ENCODE peak calls at places on chromosomes 6 and 20, in five cellular contexts. F is epithelial cell of esophagus, J is neuronal stem cell, O is endothelial cell of umbilical vein, T is transverse colon. L is an unnamed sample.
A peak's percentile ranks its signal among the peaks of the same experiment; 100 is the strongest.

GRCh38 chr6:1477432-1478090 is 88.2 kb downstream of the FOXF2 start:
- DNase-seq in F (peak; percentile 65), J (no peak), O (peak; percentile 58), T (no peak), L (peak; percentile 56)

GRCh38 chr6:26420607-26421235 is 18.6 kb downstream of the BTN3A1 start:
- DNase-seq in F (peak; percentile 54), J (peak; percentile 9), O (peak; percentile 54), T (peak; percentile 25), L (no peak)

GRCh38 chr6:147567141-147567805 is 58.8 kb downstream of the SAMD5 start:
- DNase-seq in F (peak; percentile 15), J (no peak), O (no peak), T (no peak), L (no peak)

GRCh38 chr6:158662607-158663464 is 13.0 kb downstream of the SYTL3 start:
- DNase-seq in F (no peak), J (no peak), O (no peak), T (no peak), L (no peak)

GRCh38 chr20:32368930-32369329 is 10.8 kb downstream of the ASXL1 start:
- DNase-seq in F (no peak), J (no peak), O (no peak), T (no peak), L (no peak)

GRCh38 chr6:79640146-79641111 is 9.3 kb downstream of the SH3BGRL2 start:
- DNase-seq in F (no peak), J (no peak), O (peak; percentile 33), T (no peak), L (no peak)

GRCh38 chr6:118678866-118679265 is 27.5 kb upstream of the CEP85L start:
- DNase-seq in F (peak; percentile 36), J (no peak), O (peak; percentile 19), T (no peak), L (no peak)

GRCh38 chr6:121666809-121667208 is 231.4 kb downstream of the GJA1 start:
- DNase-seq in F (peak; percentile 74), J (no peak), O (peak; percentile 96), T (no peak), L (no peak)

GRCh38 chr6:11412011-11412424 is 125.5 kb upstream of the TMEM170B start:
- DNase-seq in F (no peak), J (no peak), O (no peak), T (no peak), L (no peak)

GRCh38 chr6:137277971-137278602 is 58.9 kb upstream of the IFNGR1 start:
- DNase-seq in F (peak; percentile 72), J (peak; percentile 23), O (peak; percentile 40), T (no peak), L (peak; percentile 36)

GRCh38 chr6:118775381-118775780 is 118.6 kb upstream of the ASF1A start:
- DNase-seq in F (no peak), J (no peak), O (no peak), T (no peak), L (no peak)

GRCh38 chr20:35788796-35789195 is 17.0 kb downstream of the PHF20 start:
- DNase-seq in F (no peak), J (no peak), O (no peak), T (no peak), L (no peak)

GRCh38 chr6:73538116-73538779 is 17.4 kb upstream of the EEF1A1 start:
- DNase-seq in F (no peak), J (no peak), O (no peak), T (no peak), L (no peak)

GRCh38 chr6:121780325-121781313 is 345.2 kb downstream of the GJA1 start:
- DNase-seq in F (peak; percentile 93), J (no peak), O (no peak), T (no peak), L (peak; percentile 97)

GRCh38 chr6:165677091-165677490 is 14.1 kb upstream of the PDE10A start:
- DNase-seq in F (no peak), J (no peak), O (no peak), T (no peak), L (no peak)

GRCh38 chr6:122726649-122727048 is 52.9 kb upstream of the FABP7 start:
- DNase-seq in F (peak; percentile 53), J (no peak), O (peak; percentile 12), T (no peak), L (no peak)

DNA sequence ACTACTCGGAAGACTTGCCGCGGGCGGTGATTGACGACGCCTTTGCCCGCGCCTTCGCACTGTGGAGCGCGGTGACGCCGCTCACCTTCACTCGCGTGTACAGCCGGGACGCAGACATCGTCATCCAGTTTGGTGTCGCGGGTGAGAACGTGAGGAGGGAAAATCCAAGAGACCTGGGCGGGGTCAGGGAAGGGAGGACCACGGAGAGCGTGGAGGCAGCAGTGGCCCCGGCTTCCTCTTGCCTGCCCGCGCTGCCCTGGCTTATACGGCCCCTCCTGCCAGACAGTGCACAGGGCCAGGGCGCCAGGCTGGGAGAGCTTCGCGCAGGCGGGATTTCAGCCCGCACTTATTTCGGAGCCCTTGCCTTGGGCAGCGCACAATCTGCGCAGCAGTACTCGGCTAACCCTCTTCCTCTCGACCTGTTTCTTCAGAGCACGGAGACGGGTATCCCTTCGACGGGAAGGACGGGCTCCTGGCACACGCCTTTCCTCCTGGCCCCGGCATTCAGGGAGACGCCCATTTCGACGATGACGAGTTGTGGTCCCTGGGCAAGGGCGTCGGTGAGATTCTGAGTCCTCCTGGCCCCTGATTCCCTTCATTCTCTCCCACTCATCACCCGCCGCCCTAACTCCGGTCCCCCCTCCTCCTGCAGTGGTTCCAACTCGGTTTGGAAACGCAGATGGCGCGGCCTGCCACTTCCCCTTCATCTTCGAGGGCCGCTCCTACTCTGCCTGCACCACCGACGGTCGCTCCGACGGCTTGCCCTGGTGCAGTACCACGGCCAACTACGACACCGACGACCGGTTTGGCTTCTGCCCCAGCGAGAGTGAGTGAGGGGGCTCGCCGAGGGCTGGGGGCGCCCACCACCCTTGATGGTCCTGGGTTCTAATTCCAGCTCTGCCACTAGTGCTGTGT is 2.0 kb downstream of the MMP9 start:
- DNase-seq in F (peak; percentile 55), J (no peak), O (no peak), T (no peak), L (no peak)
- H3K4me3 ChIP-seq in F (no peak overlapping the region), J (no peak overlapping the region), O (peak overlapping the region; percentile 4), T (no peak overlapping the region), L (no peak overlapping the region)

GRCh38 chr6:37222992-37223391 is 34.6 kb upstream of the TBC1D22B start:
- DNase-seq in F (no peak), J (no peak), O (no peak), T (no peak), L (no peak)
- H3K4me3 ChIP-seq in F (peak overlapping the region; percentile 48), J (no peak overlapping the region), O (peak overlapping the region; percentile 31), T (no peak overlapping the region), L (peak overlapping the region; percentile 58)

DNA sequence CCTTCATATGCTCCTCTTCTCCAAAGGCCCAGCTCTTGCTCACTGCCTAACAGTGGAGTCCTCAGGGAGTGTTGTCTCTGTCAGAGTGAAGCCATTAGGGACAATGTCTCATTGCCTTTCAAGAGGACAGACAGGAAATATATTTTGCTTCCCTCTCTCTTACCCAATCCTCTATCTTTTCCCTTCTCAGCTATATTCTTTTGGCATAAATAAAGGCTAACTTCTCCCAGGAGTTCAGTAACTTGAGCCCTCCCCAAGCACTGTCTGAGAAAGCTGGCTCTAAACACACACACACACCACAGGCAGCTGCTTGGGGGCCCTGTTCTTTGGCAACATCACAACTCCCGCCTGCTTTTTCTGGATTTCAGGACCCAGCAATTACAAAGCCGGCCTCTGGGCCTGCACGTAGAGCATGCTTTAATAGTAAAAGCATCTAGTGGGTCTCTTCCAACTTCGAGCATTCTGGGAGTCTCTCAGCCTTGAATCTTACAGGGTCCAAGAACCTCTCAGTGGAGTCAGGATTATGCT is 34.7 kb upstream of the LAMA4 start:
- DNase-seq in F (no peak), J (no peak), O (no peak), T (peak; percentile 25), L (peak; percentile 98)
- H3K4me3 ChIP-seq in F (no peak overlapping the region), J (no peak overlapping the region), O (no peak overlapping the region), T (no peak overlapping the region), L (no peak overlapping the region)

DNA sequence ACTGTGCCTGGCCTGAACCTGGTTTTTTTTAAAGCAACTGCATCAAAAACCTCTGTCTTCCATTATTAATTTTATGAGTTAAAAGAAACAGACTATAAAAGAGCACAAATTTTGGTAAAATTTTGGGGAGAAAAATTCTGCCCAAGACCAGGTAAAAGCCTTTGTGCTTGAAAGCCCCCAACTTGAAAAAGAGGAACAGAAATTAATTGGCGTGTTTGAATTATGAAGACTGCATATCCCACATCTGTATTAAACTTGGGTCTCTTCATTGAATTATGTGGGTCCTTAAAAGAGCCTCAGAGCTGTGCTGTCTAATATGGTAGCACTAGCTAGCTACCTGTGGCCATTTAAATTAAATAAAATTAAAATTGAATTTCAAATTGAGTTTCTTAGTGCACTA is 41.2 kb downstream of the COL11A2 start:
- DNase-seq in F (no peak), J (no peak), O (no peak), T (no peak), L (no peak)
- H3K4me3 ChIP-seq in F (no peak overlapping the region), J (no peak overlapping the region), O (no peak overlapping the region), T (no peak overlapping the region), L (no peak overlapping the region)

GRCh38 chr6:45438849-45439406 is 61.2 kb upstream of the SUPT3H start:
- DNase-seq in F (peak; percentile 90), J (no peak), O (peak; percentile 65), T (no peak), L (peak; percentile 80)

GRCh38 chr6:45438156-45438555 is 60.4 kb upstream of the SUPT3H start:
- DNase-seq in F (peak; percentile 14), J (no peak), O (no peak), T (no peak), L (no peak)

GRCh38 chr6:45436544-45437440 is 59.1 kb upstream of the SUPT3H start:
- DNase-seq in F (peak; percentile 88), J (no peak), O (peak; percentile 68), T (no peak), L (peak; percentile 73)

GRCh38 chr6:45439459-45439858 is 61.7 kb upstream of the SUPT3H start:
- DNase-seq in F (no peak), J (no peak), O (no peak), T (no peak), L (no peak)

DNA sequence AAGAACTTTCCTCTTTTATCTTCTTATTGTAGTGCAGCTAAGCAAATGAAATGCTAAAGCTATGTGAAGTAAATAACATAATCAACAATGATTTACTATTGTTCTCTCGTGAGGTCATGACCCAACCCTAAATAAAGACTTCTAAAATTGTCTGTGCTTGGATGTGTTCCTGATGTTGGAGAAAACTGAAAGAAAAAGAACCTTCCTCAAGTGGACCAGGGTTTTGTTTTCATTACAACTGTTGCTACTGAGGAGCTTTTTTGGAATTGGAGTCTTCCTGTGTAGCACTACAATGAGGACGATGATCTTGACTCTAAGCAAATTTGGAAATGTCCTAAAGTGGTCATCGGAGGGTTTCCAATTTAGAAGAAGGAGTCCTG is 59.7 kb upstream of the SUPT3H start:
- DNase-seq in F (no peak), J (no peak), O (no peak), T (no peak), L (no peak)
- H3K4me3 ChIP-seq in F (no peak overlapping the region), J (no peak overlapping the region), O (no peak overlapping the region), T (no peak overlapping the region), L (no peak overlapping the region)

GRCh38 chr6:14079433-14079832 is 38.1 kb upstream of the CD83 start:
- DNase-seq in F (peak; percentile 74), J (no peak), O (no peak), T (no peak), L (no peak)
- H3K4me3 ChIP-seq in F (no peak overlapping the region), J (no peak overlapping the region), O (no peak overlapping the region), T (no peak overlapping the region), L (no peak overlapping the region)

GRCh38 chr6:30748851-30749540 is 4.6 kb upstream of the IER3 start:
- DNase-seq in F (peak; percentile 92), J (no peak), O (peak; percentile 94), T (no peak), L (no peak)
- H3K4me3 ChIP-seq in F (no peak overlapping the region), J (no peak overlapping the region), O (peak overlapping the region; percentile 24), T (no peak overlapping the region), L (no peak overlapping the region)